ENCODE peak calls at places on chromosome 4, in nine cellular contexts. One of them, this sample, is unnamed. For H3K4me1, the result is how much of the 10 kb centered on the place peaks cover.

GRCh38 chr4:87262886-87263285 is 42.5 kb upstream of the KLHL8 start:
- DNase-seq in breast epithelium: no peak
- DNase-seq in BE2C: no peak
- DNase-seq in tibial artery: no peak
- DNase-seq in stomach: no peak
- DNase-seq in neural progenitor cell: no peak
- DNase-seq in mucosa of descending colon: no peak
- DNase-seq in HepG2: no peak
- DNase-seq in uterus: no peak
- DNase-seq in this sample: no peak

GRCh38 chr4:81255524-81255923 is 40.5 kb upstream of the PRKG2 start:
- DNase-seq in uterus: no peak
- DNase-seq in tibial artery: no peak
- DNase-seq in mucosa of descending colon: no peak
- DNase-seq in HepG2: no peak
- DNase-seq in stomach: no peak
- DNase-seq in breast epithelium: no peak
- DNase-seq in neural progenitor cell: no peak
- DNase-seq in BE2C: no peak
- DNase-seq in this sample: no peak

GRCh38 chr4:17055788-17056187 is 157.3 kb upstream of the LDB2 start:
- DNase-seq in uterus: no peak
- DNase-seq in mucosa of descending colon: no peak
- DNase-seq in HepG2: no peak
- DNase-seq in neural progenitor cell: no peak
- DNase-seq in stomach: no peak
- DNase-seq in tibial artery: no peak
- DNase-seq in BE2C: no peak
- DNase-seq in breast epithelium: no peak
- DNase-seq in this sample: no peak

GRCh38 chr4:16676247-16676646 is 222.2 kb downstream of the LDB2 start:
- DNase-seq in breast epithelium: no peak
- DNase-seq in uterus: no peak
- DNase-seq in BE2C: no peak
- DNase-seq in tibial artery: no peak
- DNase-seq in mucosa of descending colon: no peak
- DNase-seq in HepG2: no peak
- DNase-seq in neural progenitor cell: no peak
- DNase-seq in stomach: no peak
- DNase-seq in this sample: peak

GRCh38 chr4:73413294-73413755 is 9.2 kb downstream of the ALB start:
- DNase-seq in BE2C: no peak
- DNase-seq in stomach: no peak
- DNase-seq in tibial artery: no peak
- DNase-seq in breast epithelium: no peak
- DNase-seq in neural progenitor cell: no peak
- DNase-seq in mucosa of descending colon: no peak
- DNase-seq in HepG2: no peak
- DNase-seq in uterus: no peak
- DNase-seq in this sample: no peak

GRCh38 chr4:165199286-165199685 is 8.1 kb upstream of the KLHL2 start:
- DNase-seq in stomach: no peak
- DNase-seq in uterus: no peak
- DNase-seq in neural progenitor cell: no peak
- DNase-seq in mucosa of descending colon: no peak
- DNase-seq in HepG2: no peak
- DNase-seq in breast epithelium: no peak
- DNase-seq in tibial artery: no peak
- DNase-seq in BE2C: no peak
- DNase-seq in this sample: no peak

GRCh38 chr4:3868146-3868840 is 102.1 kb downstream of the ADRA2C start:
- DNase-seq in mucosa of descending colon: no peak
- DNase-seq in HepG2: no peak
- DNase-seq in stomach: no peak
- DNase-seq in tibial artery: no peak
- DNase-seq in BE2C: no peak
- DNase-seq in breast epithelium: no peak
- DNase-seq in neural progenitor cell: peak
- DNase-seq in uterus: no peak
- DNase-seq in this sample: no peak

GRCh38 chr4:134777626-134778025 is 576.0 kb upstream of the PABPC4L start:
- DNase-seq in breast epithelium: no peak
- DNase-seq in tibial artery: no peak
- DNase-seq in uterus: no peak
- DNase-seq in HepG2: no peak
- DNase-seq in stomach: no peak
- DNase-seq in BE2C: peak
- DNase-seq in neural progenitor cell: peak
- DNase-seq in mucosa of descending colon: peak
- DNase-seq in this sample: no peak

GRCh38 chr4:43456383-43456782 is 563.9 kb downstream of the GRXCR1 start:
- DNase-seq in mucosa of descending colon: no peak
- DNase-seq in HepG2: no peak
- DNase-seq in neural progenitor cell: no peak
- DNase-seq in breast epithelium: no peak
- DNase-seq in stomach: no peak
- DNase-seq in tibial artery: no peak
- DNase-seq in BE2C: no peak
- DNase-seq in uterus: no peak
- DNase-seq in this sample: no peak

GRCh38 chr4:158130204-158130603 is 42.6 kb downstream of the GASK1B start:
- DNase-seq in breast epithelium: no peak
- DNase-seq in HepG2: no peak
- DNase-seq in BE2C: no peak
- DNase-seq in neural progenitor cell: no peak
- DNase-seq in stomach: no peak
- DNase-seq in uterus: no peak
- DNase-seq in mucosa of descending colon: no peak
- DNase-seq in tibial artery: no peak
- DNase-seq in this sample: no peak

GRCh38 chr4:93199492-93199891 is 629.1 kb upstream of the ATOH1 start:
- DNase-seq in mucosa of descending colon: no peak
- DNase-seq in stomach: no peak
- DNase-seq in BE2C: peak
- DNase-seq in tibial artery: no peak
- DNase-seq in uterus: no peak
- DNase-seq in neural progenitor cell: peak
- DNase-seq in HepG2: peak
- DNase-seq in breast epithelium: no peak
- DNase-seq in this sample: no peak

GRCh38 chr4:60432911-60433310 is 767.2 kb upstream of the ADGRL3 start:
- DNase-seq in tibial artery: no peak
- DNase-seq in stomach: no peak
- DNase-seq in BE2C: no peak
- DNase-seq in mucosa of descending colon: no peak
- DNase-seq in uterus: no peak
- DNase-seq in HepG2: no peak
- DNase-seq in neural progenitor cell: no peak
- DNase-seq in breast epithelium: no peak
- DNase-seq in this sample: no peak

GRCh38 chr4:118765399-118765798 is 70.5 kb downstream of the SEC24D start:
- DNase-seq in mucosa of descending colon: no peak
- DNase-seq in stomach: no peak
- DNase-seq in tibial artery: no peak
- DNase-seq in neural progenitor cell: no peak
- DNase-seq in HepG2: no peak
- DNase-seq in uterus: peak
- DNase-seq in BE2C: no peak
- DNase-seq in breast epithelium: no peak
- DNase-seq in this sample: peak

GRCh38 chr4:147247577-147247976 is 233.3 kb upstream of the EDNRA start:
- DNase-seq in mucosa of descending colon: no peak
- DNase-seq in breast epithelium: no peak
- DNase-seq in HepG2: no peak
- DNase-seq in tibial artery: no peak
- DNase-seq in stomach: no peak
- DNase-seq in neural progenitor cell: no peak
- DNase-seq in BE2C: no peak
- DNase-seq in uterus: no peak
- DNase-seq in this sample: no peak

GRCh38 chr4:38765391-38765790 is 17.4 kb downstream of the TLR10 start:
- DNase-seq in tibial artery: no peak
- DNase-seq in stomach: no peak
- DNase-seq in BE2C: no peak
- DNase-seq in neural progenitor cell: no peak
- DNase-seq in HepG2: no peak
- DNase-seq in breast epithelium: no peak
- DNase-seq in uterus: no peak
- DNase-seq in mucosa of descending colon: no peak
- DNase-seq in this sample: no peak

GRCh38 chr4:926538-926937 is 5.6 kb downstream of the GAK start:
- DNase-seq in breast epithelium: no peak
- DNase-seq in uterus: no peak
- DNase-seq in HepG2: peak
- DNase-seq in neural progenitor cell: peak
- DNase-seq in stomach: peak
- DNase-seq in BE2C: no peak
- DNase-seq in mucosa of descending colon: peak
- DNase-seq in tibial artery: peak
- DNase-seq in this sample: no peak
- H3K4me1 ChIP-seq in breast epithelium: under half
- H3K4me1 ChIP-seq in uterus: under half
- H3K4me1 ChIP-seq in HepG2: under half
- H3K4me1 ChIP-seq in neural progenitor cell: under half
- H3K4me1 ChIP-seq in stomach: half or more
- H3K4me1 ChIP-seq in BE2C: under half
- H3K4me1 ChIP-seq in mucosa of descending colon: under half
- H3K4me1 ChIP-seq in tibial artery: under half
- H3K4me1 ChIP-seq in this sample: half or more

GRCh38 chr4:174214102-174214878 is 69.2 kb downstream of the FBXO8 start:
- DNase-seq in mucosa of descending colon: no peak
- DNase-seq in breast epithelium: no peak
- DNase-seq in HepG2: no peak
- DNase-seq in uterus: no peak
- DNase-seq in tibial artery: no peak
- DNase-seq in neural progenitor cell: peak
- DNase-seq in BE2C: no peak
- DNase-seq in stomach: no peak
- DNase-seq in this sample: peak
- H3K4me1 ChIP-seq in mucosa of descending colon: under half
- H3K4me1 ChIP-seq in breast epithelium: under half
- H3K4me1 ChIP-seq in HepG2: under half
- H3K4me1 ChIP-seq in uterus: under half
- H3K4me1 ChIP-seq in tibial artery: under half
- H3K4me1 ChIP-seq in neural progenitor cell: under half
- H3K4me1 ChIP-seq in BE2C: under half
- H3K4me1 ChIP-seq in stomach: under half
- H3K4me1 ChIP-seq in this sample: under half

GRCh38 chr4:108100827-108101226 is 67.9 kb downstream of the LEF1 start:
- DNase-seq in stomach: no peak
- DNase-seq in uterus: no peak
- DNase-seq in breast epithelium: no peak
- DNase-seq in tibial artery: no peak
- DNase-seq in BE2C: no peak
- DNase-seq in neural progenitor cell: no peak
- DNase-seq in HepG2: no peak
- DNase-seq in mucosa of descending colon: no peak
- DNase-seq in this sample: no peak

GRCh38 chr4:108099838-108100237 is 68.9 kb downstream of the LEF1 start:
- DNase-seq in stomach: no peak
- DNase-seq in BE2C: no peak
- DNase-seq in mucosa of descending colon: no peak
- DNase-seq in neural progenitor cell: no peak
- DNase-seq in uterus: no peak
- DNase-seq in breast epithelium: no peak
- DNase-seq in tibial artery: no peak
- DNase-seq in HepG2: no peak
- DNase-seq in this sample: no peak

GRCh38 chr4:108106186-108106585 is 62.5 kb downstream of the LEF1 start:
- DNase-seq in tibial artery: no peak
- DNase-seq in mucosa of descending colon: peak
- DNase-seq in HepG2: no peak
- DNase-seq in BE2C: no peak
- DNase-seq in uterus: no peak
- DNase-seq in neural progenitor cell: no peak
- DNase-seq in stomach: no peak
- DNase-seq in breast epithelium: no peak
- DNase-seq in this sample: no peak

GRCh38 chr4:108107116-108107515 is 61.6 kb downstream of the LEF1 start:
- DNase-seq in BE2C: no peak
- DNase-seq in neural progenitor cell: no peak
- DNase-seq in mucosa of descending colon: no peak
- DNase-seq in tibial artery: no peak
- DNase-seq in stomach: no peak
- DNase-seq in breast epithelium: no peak
- DNase-seq in HepG2: no peak
- DNase-seq in uterus: no peak
- DNase-seq in this sample: no peak

DNA sequence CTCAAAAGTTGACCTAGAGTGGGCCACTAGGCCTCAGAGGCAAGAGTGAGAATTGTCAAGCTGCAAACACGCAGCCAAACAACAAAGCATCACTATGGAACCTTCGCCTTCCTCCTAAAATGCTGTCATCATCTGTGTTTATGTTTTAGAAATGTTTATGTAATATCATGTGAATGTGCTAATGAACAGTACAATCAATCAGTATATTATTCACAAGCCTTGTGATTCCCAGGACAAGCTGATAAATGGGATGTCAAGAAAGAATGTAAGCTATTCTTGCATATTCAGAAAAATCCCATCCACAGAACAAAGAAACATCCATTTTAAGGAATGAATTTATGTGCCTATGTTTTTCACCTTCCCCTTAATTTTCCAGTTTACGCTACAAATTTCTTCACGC is 65.6 kb downstream of the LEF1 start:
- DNase-seq in HepG2: no peak
- DNase-seq in BE2C: no peak
- DNase-seq in breast epithelium: no peak
- DNase-seq in tibial artery: no peak
- DNase-seq in stomach: no peak
- DNase-seq in mucosa of descending colon: no peak
- DNase-seq in neural progenitor cell: no peak
- DNase-seq in uterus: no peak
- DNase-seq in this sample: no peak
- H3K4me1 ChIP-seq in HepG2: under half
- H3K4me1 ChIP-seq in BE2C: under half
- H3K4me1 ChIP-seq in breast epithelium: under half
- H3K4me1 ChIP-seq in tibial artery: under half
- H3K4me1 ChIP-seq in stomach: under half
- H3K4me1 ChIP-seq in mucosa of descending colon: under half
- H3K4me1 ChIP-seq in neural progenitor cell: under half
- H3K4me1 ChIP-seq in uterus: under half
- H3K4me1 ChIP-seq in this sample: under half

DNA sequence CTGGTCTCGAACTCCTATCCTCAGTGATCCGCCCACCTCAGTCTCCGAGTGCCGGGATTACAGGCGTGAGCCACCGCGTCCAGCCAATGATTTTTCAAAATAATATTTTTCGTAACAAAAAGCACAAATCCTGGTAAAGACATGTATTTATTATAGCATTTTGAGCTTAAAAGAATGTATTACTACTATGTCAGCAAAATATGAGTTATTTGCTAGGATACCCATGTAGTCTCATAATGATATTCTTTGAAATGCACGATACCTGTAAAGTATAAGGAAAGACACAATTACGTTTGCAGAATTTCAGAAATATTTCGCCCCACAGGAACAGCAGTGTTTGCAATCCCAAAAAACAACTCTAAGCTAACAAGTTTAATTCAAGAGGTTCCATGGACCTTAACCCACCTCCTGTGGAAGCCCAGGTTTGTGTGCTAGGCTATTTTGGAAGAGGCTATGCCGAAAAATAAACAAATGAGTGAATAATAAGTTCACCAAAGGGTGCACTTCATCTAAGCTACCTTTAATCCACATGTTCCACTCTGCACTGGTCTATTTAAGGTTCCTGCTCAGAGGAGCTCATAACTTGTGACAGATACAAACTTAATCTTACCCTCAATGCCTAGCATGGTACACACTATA is 5.2 kb downstream of the FRYL start:
- DNase-seq in BE2C: no peak
- DNase-seq in stomach: no peak
- DNase-seq in neural progenitor cell: no peak
- DNase-seq in uterus: no peak
- DNase-seq in mucosa of descending colon: no peak
- DNase-seq in tibial artery: no peak
- DNase-seq in breast epithelium: no peak
- DNase-seq in HepG2: no peak
- DNase-seq in this sample: no peak
- H3K4me1 ChIP-seq in BE2C: under half
- H3K4me1 ChIP-seq in stomach: under half
- H3K4me1 ChIP-seq in neural progenitor cell: under half
- H3K4me1 ChIP-seq in uterus: under half
- H3K4me1 ChIP-seq in mucosa of descending colon: under half
- H3K4me1 ChIP-seq in tibial artery: under half
- H3K4me1 ChIP-seq in breast epithelium: under half
- H3K4me1 ChIP-seq in HepG2: under half
- H3K4me1 ChIP-seq in this sample: half or more